ENCODE peak calls at places on chromosomes 4 and X, in seven cellular contexts. V is fibroblast of villous mesenchyme, C is PC-3, T is PC-9, B is BE2C, I is WERI-Rb-1, P is thyroid gland. L is an unnamed sample.

GRCh38 chr4:16687845-16688244 is 210.6 kb downstream of the LDB2 start:
- DNase-seq in B (no peak), V (no peak), P (no peak), C (peak), I (no peak), T (no peak), L (no peak)

GRCh38 chrX:50971390-50971789 is 60.9 kb downstream of the BMP15 start:
- DNase-seq in T (no peak), C (no peak), P (no peak), V (no peak), I (no peak), B (no peak), L (no peak)

GRCh38 chrX:77668391-77669237 is 117.4 kb downstream of the ATRX start:
- DNase-seq in P (no peak), B (no peak), I (no peak), C (peak), V (peak), T (no peak), L (no peak)

GRCh38 chrX:109475174-109475891 is 6.6 kb downstream of the GUCY2F start:
- DNase-seq in I (peak), C (peak), V (peak), T (peak), B (peak), P (peak), L (peak)

GRCh38 chr4:11614426-11614825 is 185.7 kb upstream of the HS3ST1 start:
- DNase-seq in I (no peak), P (no peak), V (no peak), B (no peak), C (peak), T (peak), L (no peak)

GRCh38 chrX:123833387-123833786 is 26.5 kb upstream of the XIAP start:
- DNase-seq in B (peak), V (peak), T (peak), I (peak), P (peak), C (peak), L (peak)

GRCh38 chrX:19003756-19004155 is 19.8 kb upstream of the PHKA2 start:
- DNase-seq in B (no peak), I (no peak), C (no peak), V (no peak), T (no peak), P (no peak), L (no peak)

GRCh38 chr4:75745721-75746199 is 21.4 kb downstream of the USO1 start:
- DNase-seq in I (no peak), V (no peak), B (no peak), P (no peak), T (no peak), C (no peak), L (no peak)

GRCh38 chrX:29143356-29143755 is 556.1 kb downstream of the IL1RAPL1 start:
- DNase-seq in C (peak), I (no peak), V (peak), P (no peak), B (no peak), T (no peak), L (no peak)

GRCh38 chr4:5473125-5473524 is 235.2 kb downstream of the EVC2 start:
- DNase-seq in I (no peak), P (no peak), V (no peak), C (no peak), T (no peak), B (no peak), L (no peak)

GRCh38 chr4:78464265-78464664 is 87.3 kb upstream of the ANXA3 start:
- DNase-seq in I (no peak), B (no peak), T (no peak), V (no peak), C (peak), P (no peak), L (no peak)

GRCh38 chrX:140507982-140508305 is 3.1 kb upstream of the SOX3 start:
- DNase-seq in C (peak), P (peak), B (no peak), T (no peak), V (no peak), I (no peak), L (peak)

GRCh38 chr4:183211533-183211932 is 108.5 kb downstream of the CLDN22 start:
- DNase-seq in C (no peak), T (no peak), I (no peak), B (no peak), V (no peak), P (no peak), L (no peak)

GRCh38 chr4:152896819-152897218 is 39.3 kb upstream of the FHDC1 start:
- DNase-seq in P (no peak), T (no peak), V (peak), C (no peak), B (no peak), I (no peak), L (no peak)

GRCh38 chr4:102169345-102169744 is 175.9 kb downstream of the SLC39A8 start:
- DNase-seq in C (no peak), V (no peak), P (no peak), B (peak), T (no peak), I (peak), L (peak)

GRCh38 chrX:130058667-130059066 is 51.6 kb downstream of the ELF4 start:
- DNase-seq in V (no peak), C (no peak), P (no peak), I (no peak), B (no peak), T (no peak), L (no peak)

GRCh38 chrX:153449306-153450113 is 3.7 kb upstream of the TREX2 start:
- DNase-seq in I (no peak), V (no peak), C (no peak), T (no peak), P (no peak), B (no peak), L (peak)

GRCh38 chrX:145552643-145553042 is 265.0 kb upstream of the SLITRK2 start:
- DNase-seq in C (peak), T (no peak), I (no peak), P (no peak), V (no peak), B (no peak), L (no peak)

GRCh38 chrX:154444001-154444754 is at the start of gene FAM50A:
- DNase-seq in V (peak), P (peak), I (peak), T (peak), C (peak), B (peak), L (peak)

GRCh38 chrX:79259073-79259689 is 108.0 kb downstream of the ITM2A start:
- DNase-seq in T (no peak), P (no peak), V (no peak), C (no peak), B (peak), I (no peak), L (peak)

GRCh38 chr4:135838889-135839288 is 1637.3 kb upstream of the PABPC4L start:
- DNase-seq in B (peak), V (no peak), C (peak), T (no peak), P (no peak), I (no peak), L (peak)

GRCh38 chrX:69991685-69992084 is 58.1 kb downstream of the AWAT2 start:
- DNase-seq in T (no peak), P (no peak), C (no peak), I (peak), B (no peak), V (no peak), L (no peak)

GRCh38 chr4:90181644-90182043 is 54.5 kb downstream of the CCSER1 start:
- DNase-seq in C (peak), B (peak), P (no peak), I (no peak), V (no peak), T (no peak), L (no peak)

GRCh38 chr4:39636786-39637185 is 1.9 kb downstream of the SMIM14 start:
- DNase-seq in B (no peak), V (peak), T (no peak), C (no peak), I (no peak), P (no peak), L (no peak)

GRCh38 chrX:15909605-15910004 is 55.0 kb upstream of the AP1S2 start:
- DNase-seq in V (no peak), T (no peak), B (no peak), I (no peak), P (no peak), C (no peak), L (no peak)
- H3K4me3 ChIP-seq in V (no peak), T (no peak), B (no peak), I (no peak), P (no peak), C (no peak), L (no peak)

GRCh38 chr4:186161138-186161537 is 30.2 kb upstream of the CYP4V2 start:
- DNase-seq in T (no peak), P (no peak), C (no peak), I (no peak), B (no peak), V (no peak), L (no peak)
- H3K4me3 ChIP-seq in T (no peak), P (no peak), C (no peak), I (no peak), B (no peak), V (no peak), L (no peak)

DNA sequence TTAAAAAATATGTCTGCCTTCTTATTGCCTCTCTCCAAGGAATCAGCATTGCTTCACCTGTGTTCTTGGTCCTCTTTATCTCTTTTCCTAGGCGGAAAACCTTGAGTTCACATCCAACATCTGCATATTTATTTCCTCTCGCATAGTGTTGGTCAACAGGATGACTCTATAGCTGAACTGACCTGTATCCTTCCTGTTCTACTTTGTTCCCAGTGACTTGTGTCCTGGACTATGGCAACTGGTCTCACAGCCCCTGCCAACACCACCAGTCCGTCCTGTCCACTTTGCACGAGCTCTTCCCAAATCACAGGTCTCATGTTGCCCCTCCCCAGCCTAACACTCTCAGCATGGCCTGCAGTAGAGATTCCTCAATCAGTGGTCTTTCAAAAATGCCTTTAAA is 2.0 kb downstream of the DIPK2B start:
- DNase-seq in B (no peak), I (no peak), V (no peak), C (no peak), T (no peak), P (no peak), L (no peak)
- H3K4me3 ChIP-seq in B (no peak), I (no peak), V (no peak), C (no peak), T (no peak), P (no peak), L (no peak)

DNA sequence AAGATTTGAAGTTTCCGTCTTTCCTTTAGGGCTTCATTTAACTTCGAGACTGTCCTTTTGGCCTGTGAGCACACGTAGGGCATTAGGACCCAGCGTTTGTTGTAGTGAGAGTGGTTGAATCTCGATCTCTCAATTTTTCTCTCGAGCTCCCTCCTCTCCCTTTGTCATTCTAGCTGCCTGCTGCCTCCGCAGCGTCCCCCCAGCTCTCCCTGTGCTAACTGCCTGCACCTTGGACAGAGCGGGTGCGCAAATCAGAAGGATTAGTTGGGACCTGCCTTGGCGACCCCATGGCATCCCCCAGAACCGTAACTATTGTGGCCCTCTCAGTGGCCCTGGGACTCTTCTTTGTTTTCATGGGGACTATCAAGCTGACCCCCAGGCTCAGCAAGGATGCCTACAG is at the start of gene TMEM35A:
- DNase-seq in P (peak), I (peak), V (no peak), B (no peak), C (no peak), T (no peak), L (peak)
- H3K4me3 ChIP-seq in P (no peak), I (peak), V (peak), B (no peak), C (no peak), T (no peak), L (no peak)

GRCh38 chrX:105646592-105647372 is 175.6 kb upstream of the NRK start:
- DNase-seq in V (no peak), C (no peak), I (no peak), P (no peak), B (no peak), T (no peak), L (peak)
- H3K4me3 ChIP-seq in V (no peak), C (no peak), I (no peak), P (no peak), B (no peak), T (no peak), L (no peak)